ENCODE peak calls at places on chromosome 1, in nine cellular contexts. J is endodermal cell, M is AG04450, V is astrocyte, Q is dorsolateral prefrontal cortex, Z is neuronal stem cell, R is testis, A is tibial nerve, N is A549. H is an unnamed sample.

GRCh38 chr1:167933779-167934178 is 2.7 kb upstream of the DCAF6 start:
- DNase-seq in J (no peak), M (no peak), V (no peak), Q (no peak), Z (no peak), R (no peak), A (no peak), N (no peak), H (no peak)

GRCh38 chr1:220521755-220522154 is 6.2 kb upstream of the MARK1 start:
- DNase-seq in J (no peak), M (no peak), V (no peak), Q (no peak), Z (no peak), R (no peak), A (no peak), N (no peak), H (no peak)

GRCh38 chr1:239742416-239743109 is 349.1 kb upstream of the FMN2 start:
- DNase-seq in J (no peak), M (no peak), V (no peak), Q (no peak), Z (no peak), R (no peak), A (no peak), N (no peak), H (no peak)

GRCh38 chr1:210438928-210439841 is 110.5 kb downstream of the HHAT start:
- DNase-seq in J (no peak), M (peak; percentile 94), V (peak; percentile 100), Q (no peak), Z (no peak), R (no peak), A (no peak), N (no peak), H (no peak)

GRCh38 chr1:33763406-33763805 is 100.5 kb upstream of the HMGB4 start:
- DNase-seq in J (peak; percentile 38), M (peak; percentile 11), V (peak; percentile 88), Q (no peak), Z (no peak), R (no peak), A (no peak), N (no peak), H (peak; percentile 38)

GRCh38 chr1:208885046-208885445 is 640.9 kb upstream of the PLXNA2 start:
- DNase-seq in J (no peak), M (no peak), V (no peak), Q (no peak), Z (no peak), R (no peak), A (no peak), N (no peak), H (no peak)

GRCh38 chr1:179744401-179745130 is 1.5 kb downstream of the FAM163A start:
- DNase-seq in J (peak; percentile 52), M (no peak), V (no peak), Q (no peak), Z (no peak), R (no peak), A (no peak), N (no peak), H (no peak)

GRCh38 chr1:153525088-153525713 is 10.6 kb downstream of the S100A6 start:
- DNase-seq in J (peak; percentile 42), M (no peak), V (no peak), Q (no peak), Z (no peak), R (peak; percentile 41), A (no peak), N (no peak), H (peak; percentile 20)

GRCh38 chr1:14626869-14627607 is 28.6 kb downstream of the KAZN start:
- DNase-seq in J (peak; percentile 71), M (no peak), V (no peak), Q (peak; percentile 35), Z (no peak), R (no peak), A (no peak), N (no peak), H (no peak)

DNA sequence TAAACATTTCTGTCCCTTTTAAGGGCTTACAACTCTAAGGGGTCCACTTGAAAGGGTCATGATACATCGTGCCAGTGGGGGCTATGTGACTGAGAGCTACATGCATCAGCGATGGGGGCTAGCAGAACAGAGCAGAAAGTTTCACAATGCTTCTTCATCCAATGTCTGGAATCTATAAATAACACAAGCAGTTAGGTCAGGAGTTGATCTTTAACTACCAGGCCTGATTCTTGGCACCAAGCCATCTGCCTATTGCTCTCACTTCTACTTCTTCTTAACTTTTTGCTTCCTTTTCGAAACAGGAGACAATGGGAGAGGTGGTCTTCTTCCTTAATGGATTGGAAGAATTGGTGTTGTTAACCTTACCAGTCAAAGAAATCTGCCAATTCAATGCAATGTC is 410.0 kb downstream of the TGFB2 start:
- DNase-seq in J (no peak), M (no peak), V (no peak), Q (no peak), Z (no peak), R (no peak), A (no peak), N (no peak), H (no peak)
- H3K27ac ChIP-seq in J (no peak overlapping the region), M (no peak overlapping the region), V (no peak overlapping the region), Q (no peak overlapping the region), Z (no peak overlapping the region), R (no peak overlapping the region), A (no peak overlapping the region), N (peak overlapping the region; percentile 8), H (no peak overlapping the region)

DNA sequence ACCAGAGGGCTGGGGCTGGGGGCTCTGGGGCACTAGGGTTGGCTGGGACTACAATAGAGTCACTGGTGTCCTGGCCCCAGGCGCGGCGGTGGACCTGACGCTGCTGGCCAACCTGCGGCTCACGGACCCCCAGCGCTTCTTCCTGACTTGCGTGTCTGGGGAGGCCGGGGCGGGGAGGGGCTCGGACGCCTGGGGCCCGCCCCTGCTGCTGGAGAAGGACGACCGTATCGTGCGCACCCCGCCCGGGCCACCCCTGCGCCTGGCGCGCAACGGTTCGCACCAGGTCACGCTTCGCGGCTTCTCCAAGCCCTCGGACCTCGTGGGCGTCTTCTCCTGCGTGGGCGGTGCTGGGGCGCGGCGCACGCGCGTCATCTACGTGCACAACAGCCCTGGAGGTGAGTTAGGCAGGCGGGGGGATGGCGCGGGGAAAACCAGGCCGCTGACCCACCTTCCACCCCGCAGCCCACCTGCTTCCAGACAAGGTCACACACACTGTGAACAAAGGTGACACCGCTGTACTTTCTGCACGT is 4.1 kb downstream of the TIE1 start:
- DNase-seq in J (no peak), M (no peak), V (no peak), Q (no peak), Z (no peak), R (no peak), A (no peak), N (no peak), H (no peak)
- H3K4me3 ChIP-seq in J (no peak overlapping the region), M (no peak overlapping the region), V (no peak overlapping the region), Q (no peak overlapping the region), Z (no peak overlapping the region), R (peak overlapping the region; percentile 41), A (no peak overlapping the region), N (no peak overlapping the region), H (no peak overlapping the region)

GRCh38 chr1:156230102-156230501 is 11.9 kb upstream of the BGLAP start:
- DNase-seq in J (no peak), M (no peak), V (no peak), Q (no peak), Z (no peak), R (no peak), A (no peak), N (no peak), H (no peak)

GRCh38 chr1:156225677-156226014 is 12.8 kb downstream of the PMF1 start:
- DNase-seq in J (no peak), M (no peak), V (no peak), Q (no peak), Z (no peak), R (no peak), A (no peak), N (no peak), H (no peak)

GRCh38 chr1:156228501-156228900 is 13.5 kb upstream of the BGLAP start:
- DNase-seq in J (no peak), M (no peak), V (no peak), Q (no peak), Z (no peak), R (no peak), A (no peak), N (no peak), H (no peak)

GRCh38 chr1:156226782-156227181 is 14.0 kb downstream of the PMF1 start:
- DNase-seq in J (no peak), M (no peak), V (no peak), Q (no peak), Z (no peak), R (no peak), A (no peak), N (no peak), H (no peak)

GRCh38 chr1:156226116-156226538 is 13.3 kb downstream of the PMF1 start:
- DNase-seq in J (no peak), M (no peak), V (no peak), Q (no peak), Z (no peak), R (no peak), A (no peak), N (no peak), H (no peak)
- H3K27ac ChIP-seq in J (no peak overlapping the region), M (no peak overlapping the region), V (no peak overlapping the region), Q (peak overlapping the region; percentile 89), Z (no peak overlapping the region), R (no peak overlapping the region), A (no peak overlapping the region), N (no peak overlapping the region), H (no peak overlapping the region)

DNA sequence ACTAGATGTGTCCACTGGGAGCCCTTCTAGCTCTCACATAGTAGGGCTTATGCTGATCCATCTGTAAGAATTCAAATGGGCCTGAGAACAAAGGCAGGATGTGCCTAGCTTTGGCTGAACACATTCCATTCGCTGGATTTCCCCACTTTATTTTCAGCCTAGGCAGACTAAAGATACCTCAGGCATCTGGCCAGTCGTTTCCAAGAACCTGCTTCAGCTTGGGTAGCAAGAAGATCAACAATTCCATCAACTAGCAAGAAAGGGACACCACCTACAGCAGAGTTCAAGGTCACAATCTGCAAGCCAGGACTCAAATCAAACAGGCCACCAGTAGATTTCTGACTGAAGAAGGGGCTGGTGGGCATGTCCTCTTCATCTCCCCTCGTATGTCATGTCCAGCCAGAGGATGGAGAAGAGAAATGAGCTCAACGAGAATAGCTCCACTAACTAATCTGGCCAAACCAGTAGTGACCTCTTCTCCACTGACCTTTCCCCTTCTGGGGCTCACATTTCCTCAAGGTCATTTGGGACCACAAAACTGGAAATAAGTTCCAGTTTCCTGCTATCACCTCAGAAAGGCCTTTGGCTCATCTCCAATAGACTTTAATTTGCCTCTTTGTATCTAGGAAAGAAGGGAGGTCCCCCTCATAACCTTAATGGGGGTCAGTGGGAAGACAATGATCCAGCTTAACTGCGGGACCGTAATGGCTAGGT is 14.2 kb downstream of the TXNIP start:
- DNase-seq in J (peak; percentile 24), M (no peak), V (no peak), Q (no peak), Z (no peak), R (no peak), A (no peak), N (no peak), H (no peak)
- H3K4me3 ChIP-seq in J (no peak overlapping the region), M (no peak overlapping the region), V (no peak overlapping the region), Q (no peak overlapping the region), Z (no peak overlapping the region), R (no peak overlapping the region), A (no peak overlapping the region), N (no peak overlapping the region), H (no peak overlapping the region)

GRCh38 chr1:29200905-29201594 is 19.4 kb upstream of the SRSF4 start:
- DNase-seq in J (no peak), M (no peak), V (no peak), Q (no peak), Z (no peak), R (no peak), A (no peak), N (no peak), H (no peak)
- H3K27ac ChIP-seq in J (no peak overlapping the region), M (no peak overlapping the region), V (no peak overlapping the region), Q (no peak overlapping the region), Z (no peak overlapping the region), R (no peak overlapping the region), A (no peak overlapping the region), N (no peak overlapping the region), H (no peak overlapping the region)

H was measured in tibial artery.